ENCODE peak calls at places on chromosomes 7 and 10, in four cellular contexts. One of them, this sample, is unnamed.
A peak's percentile ranks its signal among the peaks of the same experiment; 100 is the strongest.

GRCh38 chr7:100682991-100683658 is 9.6 kb downstream of the GNB2 start:
- DNase-seq in kidney: peak; percentile 78
- DNase-seq in IMR-90: no peak
- DNase-seq in adrenal gland: no peak
- DNase-seq in this sample: no peak

GRCh38 chr7:153012203-153012602 is 252.7 kb downstream of the ACTR3B start:
- DNase-seq in kidney: no peak
- DNase-seq in IMR-90: no peak
- DNase-seq in adrenal gland: no peak
- DNase-seq in this sample: no peak

GRCh38 chr10:72588266-72588665 is 37.6 kb downstream of the MICU1 start:
- DNase-seq in kidney: no peak
- DNase-seq in IMR-90: no peak
- DNase-seq in adrenal gland: no peak
- DNase-seq in this sample: no peak

GRCh38 chr7:69749994-69750393 is 151.7 kb downstream of the AUTS2 start:
- DNase-seq in kidney: no peak
- DNase-seq in IMR-90: no peak
- DNase-seq in adrenal gland: no peak
- DNase-seq in this sample: no peak

GRCh38 chr7:80942261-80943041 is 23.6 kb upstream of the SEMA3C start:
- DNase-seq in kidney: peak; percentile 86
- DNase-seq in IMR-90: peak; percentile 96
- DNase-seq in adrenal gland: peak; percentile 57
- DNase-seq in this sample: peak; percentile 37

GRCh38 chr10:2866569-2866968 is 200.8 kb upstream of the PFKP start:
- DNase-seq in kidney: no peak
- DNase-seq in IMR-90: no peak
- DNase-seq in adrenal gland: no peak
- DNase-seq in this sample: no peak

GRCh38 chr7:111931016-111931517 is 275.1 kb downstream of the DOCK4 start:
- DNase-seq in kidney: no peak
- DNase-seq in IMR-90: peak; percentile 75
- DNase-seq in adrenal gland: no peak
- DNase-seq in this sample: no peak

GRCh38 chr7:102874166-102874829 is 38.5 kb upstream of the LRRC17 start:
- DNase-seq in kidney: no peak
- DNase-seq in IMR-90: peak; percentile 94
- DNase-seq in adrenal gland: peak; percentile 9
- DNase-seq in this sample: no peak

GRCh38 chr10:114682121-114682520 is 24.0 kb upstream of the ABLIM1 start:
- DNase-seq in kidney: no peak
- DNase-seq in IMR-90: no peak
- DNase-seq in adrenal gland: no peak
- DNase-seq in this sample: no peak

GRCh38 chr7:131021460-131021859 is 287.5 kb upstream of the KLF14 start:
- DNase-seq in kidney: no peak
- DNase-seq in IMR-90: no peak
- DNase-seq in adrenal gland: no peak
- DNase-seq in this sample: no peak

GRCh38 chr7:131016230-131016629 is 282.2 kb upstream of the KLF14 start:
- DNase-seq in kidney: no peak
- DNase-seq in IMR-90: no peak
- DNase-seq in adrenal gland: no peak
- DNase-seq in this sample: no peak

GRCh38 chr7:131020759-131021219 is 286.8 kb upstream of the KLF14 start:
- DNase-seq in kidney: no peak
- DNase-seq in IMR-90: no peak
- DNase-seq in adrenal gland: no peak
- DNase-seq in this sample: no peak

GRCh38 chr7:131021902-131022301 is 287.9 kb upstream of the KLF14 start:
- DNase-seq in kidney: no peak
- DNase-seq in IMR-90: no peak
- DNase-seq in adrenal gland: peak; percentile 56
- DNase-seq in this sample: no peak

GRCh38 chr7:131019351-131019750 is 285.3 kb upstream of the KLF14 start:
- DNase-seq in kidney: no peak
- DNase-seq in IMR-90: no peak
- DNase-seq in adrenal gland: no peak
- DNase-seq in this sample: no peak
- H3K4me1 ChIP-seq in kidney: peaks cover 40% of the 10 kb centered on the region
- H3K4me1 ChIP-seq in IMR-90: peaks cover 4% of the 10 kb centered on the region
- H3K4me1 ChIP-seq in adrenal gland: peaks cover 21% of the 10 kb centered on the region
- H3K4me1 ChIP-seq in this sample: peaks cover 33% of the 10 kb centered on the region

DNA sequence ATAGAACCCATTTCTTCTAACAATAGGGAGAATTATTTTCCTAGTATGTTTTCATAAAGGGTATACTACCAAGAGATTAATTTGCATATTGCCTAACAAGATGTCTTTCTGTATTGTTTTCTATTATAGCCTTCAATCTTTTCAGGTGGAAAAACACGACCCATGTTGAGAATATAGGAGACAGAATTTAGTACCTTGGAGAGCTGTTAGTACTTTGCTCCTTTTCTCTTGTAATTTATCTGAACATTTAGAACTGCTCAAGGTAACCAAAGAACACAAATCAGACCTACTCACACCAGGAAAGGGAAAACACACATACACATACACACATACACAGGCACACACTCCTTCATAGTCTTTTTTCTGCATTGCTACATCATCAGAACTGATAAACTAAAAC is 7.8 kb upstream of the TRDMT1 start:
- DNase-seq in kidney: no peak
- DNase-seq in IMR-90: no peak
- DNase-seq in adrenal gland: no peak
- DNase-seq in this sample: no peak
- H3K4me1 ChIP-seq in kidney: no peaks in the 10 kb centered on the region
- H3K4me1 ChIP-seq in IMR-90: peaks cover 14% of the 10 kb centered on the region
- H3K4me1 ChIP-seq in adrenal gland: no peaks in the 10 kb centered on the region
- H3K4me1 ChIP-seq in this sample: no peaks in the 10 kb centered on the region

DNA sequence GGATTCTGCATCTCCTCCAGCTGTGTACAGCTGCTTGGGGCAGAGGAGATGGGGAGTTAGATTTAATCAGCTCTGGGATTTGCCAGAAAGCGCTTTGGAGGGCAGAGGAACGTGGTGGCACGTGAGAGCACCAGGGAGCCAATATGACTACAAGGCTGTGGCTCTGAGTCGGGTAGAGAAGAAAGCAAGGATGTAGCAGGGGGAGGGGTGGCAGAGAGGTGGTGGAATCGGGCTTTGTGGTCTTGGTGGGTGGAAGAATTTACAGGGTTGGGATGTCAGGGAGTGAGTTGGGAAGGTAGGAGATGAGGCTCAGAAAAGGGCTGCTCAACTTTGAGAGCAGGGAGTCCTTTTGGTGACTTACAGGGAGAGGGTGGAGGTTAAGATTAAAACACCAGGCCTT is 113.6 kb downstream of the CCNY start:
- DNase-seq in kidney: no peak
- DNase-seq in IMR-90: no peak
- DNase-seq in adrenal gland: no peak
- DNase-seq in this sample: no peak
- H3K4me1 ChIP-seq in kidney: peaks cover 47% of the 10 kb centered on the region
- H3K4me1 ChIP-seq in IMR-90: peaks cover 46% of the 10 kb centered on the region
- H3K4me1 ChIP-seq in adrenal gland: peaks cover 62% of the 10 kb centered on the region
- H3K4me1 ChIP-seq in this sample: peaks cover 76% of the 10 kb centered on the region

DNA sequence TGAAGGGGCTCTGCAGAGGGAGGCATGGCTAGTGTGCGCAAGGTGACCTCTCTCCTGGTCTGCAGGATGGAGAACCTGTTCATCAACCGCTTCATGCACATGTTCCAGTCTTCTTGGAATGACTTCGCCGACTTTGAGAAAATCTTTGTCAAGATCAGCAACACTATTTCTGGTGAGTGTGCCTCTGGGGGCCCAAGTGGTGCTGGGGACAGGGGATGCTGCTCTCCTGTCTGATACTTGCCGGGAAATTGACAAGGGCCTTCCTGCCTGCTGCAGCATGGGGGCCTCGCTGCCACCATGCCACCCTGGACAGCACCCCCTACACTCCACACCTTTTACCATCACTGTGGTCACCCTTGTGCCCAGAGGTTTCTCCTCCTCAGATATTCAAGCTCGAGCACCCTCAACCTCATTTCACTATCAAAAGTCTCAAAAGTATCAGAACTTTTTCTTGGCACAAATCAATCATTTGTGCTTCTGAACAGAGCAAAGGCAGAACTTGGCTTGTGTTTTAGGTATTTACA is 50.0 kb downstream of the ALOX5 start:
- DNase-seq in kidney: no peak
- DNase-seq in IMR-90: no peak
- DNase-seq in adrenal gland: no peak
- DNase-seq in this sample: no peak
- H3K4me1 ChIP-seq in kidney: peaks cover 8% of the 10 kb centered on the region
- H3K4me1 ChIP-seq in IMR-90: peaks cover 2% of the 10 kb centered on the region
- H3K4me1 ChIP-seq in adrenal gland: peaks cover 12% of the 10 kb centered on the region
- H3K4me1 ChIP-seq in this sample: peaks cover 56% of the 10 kb centered on the region

GRCh38 chr10:125060851-125061556 is 99.4 kb downstream of the CTBP2 start:
- DNase-seq in kidney: peak; percentile 92
- DNase-seq in IMR-90: peak; percentile 80
- DNase-seq in adrenal gland: peak; percentile 89
- DNase-seq in this sample: peak; percentile 91

GRCh38 chr10:125062244-125063208 is 97.8 kb downstream of the CTBP2 start:
- DNase-seq in kidney: peak; percentile 82
- DNase-seq in IMR-90: no peak
- DNase-seq in adrenal gland: no peak
- DNase-seq in this sample: no peak

GRCh38 chr10:125061557-125062243 is 98.7 kb downstream of the CTBP2 start:
- DNase-seq in kidney: peak; percentile 58
- DNase-seq in IMR-90: no peak
- DNase-seq in adrenal gland: no peak
- DNase-seq in this sample: no peak

GRCh38 chr10:125064681-125065492 is 95.5 kb downstream of the CTBP2 start:
- DNase-seq in kidney: peak; percentile 84
- DNase-seq in IMR-90: peak; percentile 49
- DNase-seq in adrenal gland: no peak
- DNase-seq in this sample: no peak

DNA sequence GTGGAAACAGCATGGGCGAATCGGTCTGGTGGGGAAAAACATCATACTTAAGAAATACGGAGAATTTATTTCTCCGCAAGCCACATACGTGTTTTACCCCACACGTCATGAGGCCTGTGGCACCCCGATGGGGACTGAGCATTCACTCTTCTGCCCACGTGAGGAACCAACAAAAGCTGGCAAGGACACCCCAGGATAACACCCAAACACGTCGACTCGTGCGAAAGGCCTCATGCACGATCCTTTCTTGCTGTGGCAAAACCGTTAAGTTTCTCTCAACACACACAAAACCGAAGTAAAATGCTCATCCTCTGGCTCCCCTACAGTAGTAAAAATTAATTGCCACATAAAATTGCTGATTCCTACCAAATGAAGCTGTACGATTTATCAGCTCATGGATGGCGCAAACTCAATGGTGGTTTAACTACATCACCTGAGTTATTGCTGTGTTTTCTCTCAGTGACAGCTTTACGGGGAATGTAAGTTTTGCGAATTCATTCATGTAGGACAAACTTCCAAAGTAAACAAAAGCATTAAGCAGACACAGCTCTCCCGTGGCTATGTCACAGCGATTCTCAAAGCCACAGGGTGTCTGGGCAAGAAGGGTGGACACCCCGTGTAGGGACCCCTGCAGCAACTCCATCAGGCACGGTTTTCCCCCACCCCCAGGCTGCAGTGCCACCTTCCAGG is 97.0 kb downstream of the CTBP2 start:
- DNase-seq in kidney: peak; percentile 53
- DNase-seq in IMR-90: no peak
- DNase-seq in adrenal gland: no peak
- DNase-seq in this sample: no peak
- H3K4me1 ChIP-seq in kidney: peaks cover 69% of the 10 kb centered on the region
- H3K4me1 ChIP-seq in IMR-90: peaks cover 32% of the 10 kb centered on the region
- H3K4me1 ChIP-seq in adrenal gland: peaks cover 26% of the 10 kb centered on the region
- H3K4me1 ChIP-seq in this sample: peaks cover 73% of the 10 kb centered on the region

DNA sequence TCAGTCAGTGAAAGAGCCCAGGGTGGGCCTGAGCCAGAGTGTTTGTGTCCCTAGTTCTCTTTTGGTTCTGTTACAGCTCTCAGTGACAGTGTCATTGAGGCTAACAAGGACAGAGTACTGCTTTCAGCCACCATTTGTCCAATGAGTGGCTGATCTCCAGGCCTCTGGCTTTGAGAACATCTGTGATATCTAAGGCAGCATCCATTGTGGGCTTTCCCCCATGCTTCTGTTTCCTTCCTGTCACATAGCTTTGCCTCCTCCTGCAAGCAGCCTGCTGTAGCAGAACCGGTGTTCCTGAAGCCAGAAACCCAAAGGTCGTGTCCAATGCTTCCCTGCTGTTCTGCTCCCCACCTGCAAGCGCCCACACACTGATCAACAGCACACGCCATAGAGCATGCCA is 68.4 kb downstream of the IKZF1 start:
- DNase-seq in kidney: no peak
- DNase-seq in IMR-90: no peak
- DNase-seq in adrenal gland: no peak
- DNase-seq in this sample: no peak
- H3K4me1 ChIP-seq in kidney: no peaks in the 10 kb centered on the region
- H3K4me1 ChIP-seq in IMR-90: no peaks in the 10 kb centered on the region
- H3K4me1 ChIP-seq in adrenal gland: no peaks in the 10 kb centered on the region
- H3K4me1 ChIP-seq in this sample: no peaks in the 10 kb centered on the region

DNA sequence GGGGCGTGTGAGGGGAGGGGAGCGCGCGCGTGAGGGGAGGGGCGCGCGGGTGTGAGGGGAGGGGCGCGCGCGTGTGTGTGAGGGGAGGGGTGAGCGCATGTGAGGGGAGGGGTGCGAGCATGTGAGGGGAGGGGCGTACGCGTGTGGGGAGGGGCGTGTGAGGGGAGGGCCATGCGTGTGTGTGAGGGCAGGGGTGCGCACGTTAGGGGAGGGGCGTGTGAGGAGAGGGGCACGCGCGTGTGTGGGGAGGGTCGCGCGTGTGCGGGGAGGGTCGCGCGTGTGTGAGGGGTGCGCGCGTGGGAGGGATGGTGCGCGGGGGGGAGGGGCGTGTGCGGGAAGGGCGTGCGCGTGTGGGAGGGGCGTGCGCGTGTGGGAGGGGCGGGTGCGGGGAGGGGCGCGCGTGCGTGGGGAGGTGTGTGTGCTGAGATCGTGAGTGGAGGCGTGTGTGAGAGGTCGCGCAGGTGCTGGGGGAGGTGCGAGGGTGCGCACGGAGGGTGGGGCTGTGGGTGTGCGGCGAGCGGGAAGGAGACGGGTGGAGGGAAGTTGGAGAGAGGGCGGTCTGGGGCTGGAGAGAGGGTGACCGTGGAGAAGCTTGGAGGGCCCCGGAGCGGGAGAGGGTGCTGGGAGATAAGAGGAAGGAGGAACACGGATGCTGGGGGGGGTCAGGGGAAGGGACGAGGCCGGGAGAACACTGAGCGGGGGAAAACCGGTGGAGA is 19.7 kb downstream of the MXI1 start:
- DNase-seq in kidney: peak; percentile 95
- DNase-seq in IMR-90: peak; percentile 19
- DNase-seq in adrenal gland: peak; percentile 72
- DNase-seq in this sample: peak; percentile 71
- H3K4me1 ChIP-seq in kidney: peaks cover under 1% of the 10 kb centered on the region
- H3K4me1 ChIP-seq in IMR-90: peaks cover 4% of the 10 kb centered on the region
- H3K4me1 ChIP-seq in adrenal gland: peaks cover 8% of the 10 kb centered on the region
- H3K4me1 ChIP-seq in this sample: peaks cover 17% of the 10 kb centered on the region

GRCh38 chr7:45978010-45978681 is 57.1 kb upstream of the IGFBP3 start:
- DNase-seq in kidney: no peak
- DNase-seq in IMR-90: peak; percentile 99
- DNase-seq in adrenal gland: peak; percentile 60
- DNase-seq in this sample: peak; percentile 44

GRCh38 chr7:45975367-45975766 is 54.3 kb upstream of the IGFBP3 start:
- DNase-seq in kidney: no peak
- DNase-seq in IMR-90: peak; percentile 21
- DNase-seq in adrenal gland: no peak
- DNase-seq in this sample: no peak

GRCh38 chr7:45977256-45977655 is 56.2 kb upstream of the IGFBP3 start:
- DNase-seq in kidney: no peak
- DNase-seq in IMR-90: no peak
- DNase-seq in adrenal gland: no peak
- DNase-seq in this sample: no peak

GRCh38 chr7:45975847-45976484 is 54.9 kb upstream of the IGFBP3 start:
- DNase-seq in kidney: no peak
- DNase-seq in IMR-90: no peak
- DNase-seq in adrenal gland: no peak
- DNase-seq in this sample: no peak

GRCh38 chr7:45976485-45976856 is 55.4 kb upstream of the IGFBP3 start:
- DNase-seq in kidney: no peak
- DNase-seq in IMR-90: no peak
- DNase-seq in adrenal gland: no peak
- DNase-seq in this sample: no peak
- H3K4me1 ChIP-seq in kidney: peaks cover 8% of the 10 kb centered on the region
- H3K4me1 ChIP-seq in IMR-90: peaks cover 36% of the 10 kb centered on the region
- H3K4me1 ChIP-seq in adrenal gland: no peaks in the 10 kb centered on the region
- H3K4me1 ChIP-seq in this sample: peaks cover 18% of the 10 kb centered on the region

This sample was measured in body of pancreas.